ENCODE peak calls at places on chromosomes 12 and 14, in five cellular contexts. P, N, C, A and L are unnamed samples.

GRCh38 chr14:105368910-105369652 is 29.3 kb upstream of the TEX22 start:
- DNase-seq in P (no peak), N (peak), C (no peak), A (no peak), L (no peak)

GRCh38 chr14:72164420-72165150 is 232.4 kb downstream of the RGS6 start:
- DNase-seq in P (no peak), N (no peak), C (no peak), A (no peak), L (no peak)

GRCh38 chr12:99277566-99277965 is 370.0 kb upstream of the GARIN6 start:
- DNase-seq in P (no peak), N (no peak), C (no peak), A (no peak), L (no peak)

GRCh38 chr14:22289570-22289969 is 299.5 kb downstream of the DAD1 start:
- DNase-seq in P (no peak), N (no peak), C (no peak), A (no peak), L (no peak)

GRCh38 chr12:124588689-124589318 is 21.4 kb upstream of the NCOR2 start:
- DNase-seq in P (peak), N (peak), C (peak), A (peak), L (peak)

GRCh38 chr12:749871-750270 is 2.5 kb upstream of the WNK1 start:
- DNase-seq in P (no peak), N (no peak), C (no peak), A (no peak), L (no peak)

GRCh38 chr14:91466192-91466591 is 43.9 kb downstream of the PPP4R3A start:
- DNase-seq in P (no peak), N (no peak), C (no peak), A (no peak), L (no peak)

GRCh38 chr12:117674313-117674712 is 294.5 kb downstream of the KSR2 start:
- DNase-seq in P (no peak), N (no peak), C (no peak), A (no peak), L (no peak)

GRCh38 chr12:32868885-32869284 is 27.7 kb downstream of the PKP2 start:
- DNase-seq in P (no peak), N (no peak), C (no peak), A (no peak), L (no peak)

GRCh38 chr12:8014836-8015235 is 17.7 kb upstream of the FOXJ2 start:
- DNase-seq in P (no peak), N (no peak), C (no peak), A (no peak), L (no peak)

GRCh38 chr12:112354399-112354798 is 27.8 kb downstream of the HECTD4 start:
- DNase-seq in P (no peak), N (no peak), C (no peak), A (no peak), L (no peak)

GRCh38 chr12:30164937-30165336 is 381.2 kb upstream of the TMTC1 start:
- DNase-seq in P (no peak), N (no peak), C (no peak), A (no peak), L (no peak)

GRCh38 chr12:117718141-117718540 is 250.6 kb downstream of the KSR2 start:
- DNase-seq in P (no peak), N (no peak), C (no peak), A (no peak), L (no peak)

GRCh38 chr12:52436000-52436827 is 2.0 kb upstream of the KRT75 start:
- DNase-seq in P (no peak), N (no peak), C (no peak), A (peak), L (no peak)

GRCh38 chr12:8642775-8643174 is 19.9 kb downstream of the MFAP5 start:
- DNase-seq in P (no peak), N (no peak), C (no peak), A (no peak), L (no peak)

GRCh38 chr12:113926792-113927191 is 39.3 kb downstream of the RBM19 start:
- DNase-seq in P (no peak), N (no peak), C (no peak), A (no peak), L (no peak)

GRCh38 chr12:51925400-51926063 is 18.2 kb downstream of the ACVRL1 start:
- DNase-seq in P (no peak), N (no peak), C (no peak), A (no peak), L (no peak)

GRCh38 chr14:66099931-66100330 is 386.2 kb upstream of the CCDC196 start:
- DNase-seq in P (no peak), N (no peak), C (no peak), A (no peak), L (no peak)

GRCh38 chr14:42110167-42110566 is 503.5 kb downstream of the LRFN5 start:
- DNase-seq in P (no peak), N (no peak), C (no peak), A (no peak), L (no peak)

GRCh38 chr12:47698055-47698454 is 7.8 kb downstream of the RPAP3 start:
- DNase-seq in P (no peak), N (no peak), C (no peak), A (no peak), L (no peak)

GRCh38 chr14:71753126-71753830 is 179.0 kb upstream of the RGS6 start:
- DNase-seq in P (peak), N (peak), C (peak), A (peak), L (peak)

GRCh38 chr12:55899035-55899434 is 28.7 kb downstream of the PYM1 start:
- DNase-seq in P (no peak), N (no peak), C (no peak), A (no peak), L (no peak)

GRCh38 chr14:93893550-93894329 is 33.4 kb upstream of the FAM181A start:
- DNase-seq in P (no peak), N (no peak), C (no peak), A (no peak), L (no peak)

GRCh38 chr12:19166956-19167355 is 37.4 kb downstream of the PLEKHA5 start:
- DNase-seq in P (no peak), N (no peak), C (no peak), A (no peak), L (no peak)

GRCh38 chr12:99235381-99235780 is 412.2 kb upstream of the GARIN6 start:
- DNase-seq in P (no peak), N (no peak), C (no peak), A (no peak), L (no peak)

GRCh38 chr14:50038398-50039119 is 77.8 kb downstream of the VCPKMT start:
- DNase-seq in P (no peak), N (no peak), C (no peak), A (no peak), L (no peak)

GRCh38 chr12:91203610-91204009 is 21.0 kb upstream of the DCN start:
- DNase-seq in P (no peak), N (no peak), C (no peak), A (no peak), L (no peak)

GRCh38 chr12:120257041-120257821 is 8.3 kb downstream of the PXN start:
- DNase-seq in P (peak), N (peak), C (peak), A (no peak), L (no peak)

GRCh38 chr12:31896514-31897039 is 62.6 kb upstream of the RESF1 start:
- DNase-seq in P (peak), N (no peak), C (peak), A (no peak), L (peak)

GRCh38 chr14:69242311-69243224 is 17.4 kb upstream of the GALNT16 start:
- DNase-seq in P (peak), N (no peak), C (no peak), A (peak), L (peak)

GRCh38 chr12:121603581-121603980 is 22.7 kb upstream of the ORAI1 start:
- DNase-seq in P (no peak), N (peak), C (no peak), A (no peak), L (no peak)

GRCh38 chr12:42213023-42213422 is 25.0 kb downstream of the YAF2 start:
- DNase-seq in P (no peak), N (no peak), C (no peak), A (no peak), L (no peak)

GRCh38 chr14:61337893-61338292 is 16.5 kb downstream of the PRKCH start:
- DNase-seq in P (no peak), N (no peak), C (no peak), A (no peak), L (peak)

GRCh38 chr12:30691122-30691879 is 4.4 kb downstream of the IPO8 start:
- DNase-seq in P (peak), N (peak), C (no peak), A (no peak), L (no peak)

GRCh38 chr12:77999074-77999715 is 168.5 kb downstream of the NAV3 start:
- DNase-seq in P (no peak), N (no peak), C (no peak), A (no peak), L (no peak)

GRCh38 chr14:55136868-55137785 is 8.1 kb downstream of the LGALS3 start:
- DNase-seq in P (peak), N (peak), C (peak), A (peak), L (no peak)

GRCh38 chr12:2282321-2282720 is 229.5 kb downstream of the CACNA1C start:
- DNase-seq in P (no peak), N (no peak), C (no peak), A (no peak), L (no peak)

GRCh38 chr14:87046960-87047359 is 946.0 kb downstream of the GALC start:
- DNase-seq in P (no peak), N (no peak), C (no peak), A (no peak), L (no peak)

DNA sequence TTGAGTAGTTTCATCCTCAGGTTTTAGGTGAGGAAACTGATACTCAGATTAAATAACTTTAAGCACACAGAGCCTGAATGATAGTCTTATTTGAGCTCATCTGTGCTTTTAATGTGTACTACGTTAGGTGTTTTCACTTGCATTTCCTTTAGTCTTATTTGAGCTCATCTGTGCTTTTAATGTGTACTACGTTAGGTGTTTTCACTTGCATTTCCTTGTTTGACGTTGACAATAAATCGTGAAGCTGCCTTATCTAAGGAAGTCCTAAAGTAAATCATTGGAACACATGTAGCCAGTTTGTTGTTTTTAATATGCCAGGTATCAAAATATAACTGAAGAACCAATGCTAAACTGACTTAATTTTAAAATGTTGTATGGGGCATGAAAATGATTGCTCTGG is 2.0 kb downstream of the RAP1B start:
- DNase-seq in P (no peak), N (no peak), C (no peak), A (no peak), L (no peak)
- H3K4me3 ChIP-seq in P (peak), N (peak), C (peak), A (peak), L (peak)

GRCh38 chr14:103723176-103724081 is 7.8 kb downstream of the ZFYVE21 start:
- DNase-seq in P (no peak), N (peak), C (no peak), A (no peak), L (no peak)
- H3K27ac ChIP-seq in P (peak), N (peak), C (peak), A (peak), L (no peak)

GRCh38 chr14:76926521-76927251 is 100.5 kb downstream of the LRRC74A start:
- DNase-seq in P (peak), N (peak), C (peak), A (peak), L (peak)

GRCh38 chr14:76923422-76924362 is 97.5 kb downstream of the LRRC74A start:
- DNase-seq in P (no peak), N (no peak), C (no peak), A (no peak), L (no peak)

GRCh38 chr14:76922599-76922998 is 96.4 kb downstream of the LRRC74A start:
- DNase-seq in P (no peak), N (no peak), C (no peak), A (no peak), L (no peak)

GRCh38 chr14:76922092-76922491 is 95.9 kb downstream of the LRRC74A start:
- DNase-seq in P (no peak), N (no peak), C (no peak), A (no peak), L (no peak)

DNA sequence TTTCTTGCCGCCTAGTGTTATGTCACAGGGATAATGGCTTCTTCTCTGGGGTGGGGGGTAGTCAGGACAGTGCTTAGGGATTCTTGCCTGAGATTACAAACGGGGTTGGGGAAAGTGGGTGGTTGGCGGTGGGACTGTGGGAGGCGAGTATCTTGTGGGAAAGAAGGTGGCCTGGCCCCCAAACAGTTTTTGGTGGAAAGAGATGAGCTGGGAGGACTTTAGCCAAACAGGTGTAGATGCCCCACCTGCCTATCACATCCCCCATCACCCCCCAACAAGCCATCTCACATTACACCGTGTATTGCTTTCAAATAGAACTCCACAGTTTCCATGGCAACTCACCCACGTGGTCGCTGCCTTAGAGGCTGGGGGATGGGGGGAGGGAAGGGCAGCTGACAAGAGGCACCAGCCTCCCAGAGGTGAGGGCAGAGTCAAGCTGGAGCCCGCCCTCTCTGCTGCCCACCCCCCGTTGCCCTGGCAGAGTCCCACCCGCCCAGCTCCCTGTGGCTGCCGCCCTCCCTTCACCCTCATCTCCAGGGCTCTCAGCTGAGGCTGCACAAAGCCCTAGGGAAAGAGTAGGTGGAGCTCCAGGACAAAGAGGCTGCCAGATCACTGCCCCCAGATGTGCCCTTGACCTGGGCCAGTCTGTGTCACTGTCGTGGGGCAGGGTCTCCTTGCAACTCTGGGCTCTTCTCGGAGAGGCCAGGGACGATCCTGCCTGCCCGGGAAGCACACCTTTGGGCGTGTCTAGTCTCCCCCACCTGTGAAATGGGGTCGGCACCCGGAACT is 98.3 kb downstream of the LRRC74A start:
- DNase-seq in P (no peak), N (peak), C (no peak), A (no peak), L (peak)
- H3K4me3 ChIP-seq in P (no peak), N (no peak), C (no peak), A (no peak), L (no peak)

DNA sequence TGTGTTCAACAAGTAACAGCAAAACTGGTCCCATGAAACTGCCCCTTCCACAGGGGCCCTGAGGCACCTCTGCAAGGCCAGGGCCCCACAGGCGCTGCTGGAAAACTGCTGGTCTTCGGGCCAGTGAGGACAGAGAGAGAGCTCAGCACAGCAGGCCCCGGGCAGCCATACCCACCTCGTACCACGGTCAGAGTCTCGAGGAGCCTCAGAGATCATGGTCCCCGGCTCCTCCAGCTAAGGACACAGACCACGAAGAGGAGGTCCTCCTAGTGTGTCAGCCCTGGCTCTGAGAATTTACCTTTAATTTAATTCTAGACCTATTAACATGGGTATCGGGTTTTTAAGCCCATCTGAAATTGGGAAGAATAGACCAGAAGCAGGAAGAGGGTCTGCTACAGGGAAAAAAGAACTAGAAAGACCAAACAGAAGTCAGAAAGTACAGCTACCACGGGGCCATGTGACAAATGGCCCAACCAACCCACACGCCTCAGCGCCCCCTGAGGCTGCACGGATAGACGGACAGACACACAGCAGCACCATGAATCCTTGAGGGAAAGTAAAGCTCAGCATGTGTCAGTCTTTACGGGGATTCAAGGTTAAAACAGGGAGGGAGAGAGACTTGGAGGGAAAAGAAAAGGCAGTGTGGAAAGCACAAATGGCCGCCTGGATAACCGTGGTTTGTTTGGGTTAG is 22.9 kb downstream of the ANKRD9 start:
- DNase-seq in P (no peak), N (no peak), C (no peak), A (no peak), L (no peak)
- H3K27ac ChIP-seq in P (peak), N (no peak), C (peak), A (peak), L (no peak)

GRCh38 chr14:99655521-99655920 is 10.6 kb downstream of the HHIPL1 start:
- DNase-seq in P (no peak), N (no peak), C (no peak), A (no peak), L (no peak)
- H3K4me3 ChIP-seq in P (no peak), N (no peak), C (no peak), A (no peak), L (no peak)